ENCODE peak calls at places on chromosomes 1 and 21, in five cellular contexts. A is T-helper 9 cell; V is astrocyte of the hippocampus; L is stimulated activated CD4-positive, alpha-beta T cell treated with anti-CD3 and anti-CD28 coated beads, Interleukin-1b, Interleukin-23, amount 100 ng/mL, for 24 hours; Q is CD8-positive, alpha-beta memory T cell. N is an unnamed sample.

GRCh38 chr1:168709896-168710305 is 19.1 kb downstream of the DPT start:
- DNase-seq in V (peak; percentile 70), L (no peak), A (no peak), Q (no peak), N (no peak)

GRCh38 chr1:200314085-200314750 is 95.6 kb downstream of the ZNF281 start:
- DNase-seq in Q (no peak), V (peak; percentile 34), L (no peak), A (no peak), N (no peak)

GRCh38 chr1:192698731-192699130 is 62.8 kb downstream of the RGS13 start:
- DNase-seq in V (no peak), L (no peak), Q (no peak), A (no peak), N (no peak)

GRCh38 chr21:41091561-41091960 is 76.4 kb upstream of the BACE2 start:
- DNase-seq in L (no peak), A (no peak), Q (no peak), V (no peak), N (no peak)

GRCh38 chr1:150561830-150562367 is 12.7 kb downstream of the ADAMTSL4 start:
- DNase-seq in L (peak; percentile 71), Q (peak; percentile 80), A (peak; percentile 63), V (peak; percentile 98), N (peak; percentile 70)

GRCh38 chr1:1112237-1112985 is 3.5 kb downstream of the C1orf159 start:
- DNase-seq in V (no peak), A (no peak), L (no peak), Q (no peak), N (no peak)

GRCh38 chr1:41874350-41874749 is 44.4 kb downstream of the HIVEP3 start:
- DNase-seq in V (no peak), A (no peak), L (no peak), Q (no peak), N (no peak)

GRCh38 chr1:209527993-209528392 is 55.5 kb upstream of the CAMK1G start:
- DNase-seq in V (peak; percentile 13), Q (no peak), A (no peak), L (no peak), N (no peak)

GRCh38 chr1:115142616-115143015 is 53.3 kb upstream of the TSPAN2 start:
- DNase-seq in V (no peak), L (no peak), A (no peak), Q (no peak), N (no peak)

GRCh38 chr1:181482001-181482430 is 1.3 kb upstream of the CACNA1E start:
- DNase-seq in A (no peak), L (no peak), V (no peak), Q (no peak), N (no peak)

GRCh38 chr1:67552336-67552759 is 122.1 kb upstream of the SERBP1 start:
- DNase-seq in V (no peak), L (no peak), A (no peak), Q (no peak), N (no peak)

GRCh38 chr1:53134961-53135734 is 7.3 kb downstream of the SLC1A7 start:
- DNase-seq in A (no peak), V (peak; percentile 52), Q (no peak), L (no peak), N (no peak)

GRCh38 chr1:177230228-177231016 is 59.7 kb downstream of the BRINP2 start:
- DNase-seq in L (no peak), Q (no peak), V (no peak), A (no peak), N (no peak)

GRCh38 chr1:46530791-46531409 is 20.5 kb downstream of the KNCN start:
- DNase-seq in A (no peak), L (no peak), V (no peak), Q (no peak), N (no peak)

GRCh38 chr1:3188150-3188971 is 119.4 kb downstream of the PRDM16 start:
- DNase-seq in V (no peak), Q (no peak), A (no peak), L (no peak), N (no peak)

GRCh38 chr1:221457706-221458429 is 284.0 kb downstream of the DUSP10 start:
- DNase-seq in Q (no peak), A (no peak), L (no peak), V (no peak), N (no peak)

GRCh38 chr1:231612393-231613089 is 14.0 kb upstream of the DISC1 start:
- DNase-seq in V (no peak), Q (peak; percentile 62), A (no peak), L (no peak), N (no peak)

GRCh38 chr1:101120868-101121267 is 95.3 kb upstream of the DPH5 start:
- DNase-seq in A (no peak), L (no peak), Q (no peak), V (no peak), N (no peak)

GRCh38 chr21:43684424-43684823 is 25.1 kb downstream of the RRP1B start:
- DNase-seq in V (no peak), Q (no peak), A (no peak), L (no peak), N (no peak)

GRCh38 chr1:101299710-101300109 is 62.9 kb downstream of the S1PR1 start:
- DNase-seq in Q (no peak), V (no peak), A (no peak), L (no peak), N (no peak)

GRCh38 chr1:199273837-199274379 is 635.1 kb downstream of the PTPRC start:
- DNase-seq in V (peak; percentile 38), Q (no peak), A (no peak), L (no peak), N (no peak)

GRCh38 chr1:241902376-241903067 is 54.5 kb downstream of the EXO1 start:
- DNase-seq in L (no peak), Q (no peak), V (no peak), A (no peak), N (no peak)

GRCh38 chr1:51506537-51506936 is 12.5 kb downstream of the EPS15 start:
- DNase-seq in V (peak; percentile 85), L (no peak), A (no peak), Q (no peak), N (no peak)

GRCh38 chr1:179547021-179547535 is 28.7 kb downstream of the NPHS2 start:
- DNase-seq in Q (no peak), V (no peak), L (no peak), A (no peak), N (no peak)

GRCh38 chr21:39105836-39106235 is 77.4 kb downstream of the PSMG1 start:
- DNase-seq in A (no peak), V (no peak), Q (no peak), L (no peak), N (no peak)

GRCh38 chr1:94757931-94758330 is 62.2 kb upstream of the SLC44A3 start:
- DNase-seq in Q (no peak), L (no peak), V (no peak), A (no peak), N (no peak)

GRCh38 chr1:157025856-157026255 is 19.7 kb downstream of the ARHGEF11 start:
- DNase-seq in V (no peak), Q (no peak), A (no peak), L (no peak), N (no peak)

GRCh38 chr1:101073836-101074235 is 48.3 kb upstream of the DPH5 start:
- DNase-seq in Q (no peak), L (no peak), V (no peak), A (no peak), N (no peak)

GRCh38 chr1:168518201-168518689 is 25.6 kb downstream of the XCL2 start:
- DNase-seq in L (no peak), V (no peak), Q (no peak), A (no peak), N (no peak)

GRCh38 chr1:224433041-224433670 is 1.4 kb downstream of the WDR26 start:
- DNase-seq in V (peak; percentile 45), L (no peak), Q (peak; percentile 24), A (no peak), N (peak; percentile 53)

GRCh38 chr1:15337656-15338402 is 71.9 kb upstream of the EFHD2 start:
- DNase-seq in A (no peak), V (peak; percentile 89), L (no peak), Q (no peak), N (no peak)

GRCh38 chr1:161930064-161930463 is 93.6 kb downstream of the OLFML2B start:
- DNase-seq in Q (no peak), A (no peak), V (no peak), L (no peak), N (no peak)

GRCh38 chr21:44392916-44393315 is 39.5 kb downstream of the TRPM2 start:
- DNase-seq in A (no peak), V (no peak), L (no peak), Q (no peak), N (no peak)

GRCh38 chr1:16076003-16076870 is 2.8 kb upstream of the FAM131C start:
- DNase-seq in V (peak; percentile 89), Q (no peak), L (no peak), A (no peak), N (no peak)

GRCh38 chr21:43188181-43188580 is 19.4 kb downstream of the CRYAA start:
- DNase-seq in A (no peak), L (no peak), V (no peak), Q (no peak), N (no peak)

N was measured in CD8-positive, alpha-beta T cell.